ENCODE peak calls at places on chromosomes 7 and 10, in eight cellular contexts. G, L, N, R, Z, C, J and U are unnamed samples.

GRCh38 chr10:1626835-1627234 is 110.5 kb downstream of the ADARB2 start:
- DNase-seq in G (no peak), L (no peak), N (peak; percentile 54), R (no peak), Z (no peak), C (no peak), J (no peak), U (no peak)

GRCh38 chr10:113704637-113705343 is 25.1 kb downstream of the CASP7 start:
- DNase-seq in G (peak; percentile 70), L (no peak), N (no peak), R (no peak), Z (no peak), C (peak; percentile 43), J (no peak), U (peak; percentile 80)

GRCh38 chr10:78342787-78343186 is 309.1 kb downstream of the RPS24 start:
- DNase-seq in G (no peak), L (no peak), N (peak; percentile 9), R (no peak), Z (no peak), C (no peak), J (no peak), U (no peak)

GRCh38 chr7:77368974-77369373 is 47.2 kb downstream of the GSAP start:
- DNase-seq in G (no peak), L (no peak), N (no peak), R (no peak), Z (no peak), C (no peak), J (no peak), U (no peak)

GRCh38 chr10:88974446-88975376 is 15.9 kb upstream of the FAS start:
- DNase-seq in G (peak; percentile 57), L (no peak), N (no peak), R (no peak), Z (no peak), C (no peak), J (no peak), U (no peak)

GRCh38 chr7:140542226-140542625 is 62.9 kb upstream of the MKRN1 start:
- DNase-seq in G (peak; percentile 65), L (peak; percentile 52), N (no peak), R (peak; percentile 64), Z (no peak), C (peak; percentile 65), J (no peak), U (no peak)

GRCh38 chr10:98481418-98481945 is 34.7 kb upstream of the HPS1 start:
- DNase-seq in G (peak; percentile 35), L (no peak), N (no peak), R (no peak), Z (no peak), C (no peak), J (no peak), U (no peak)

GRCh38 chr10:6202684-6203330 is at the start of gene PFKFB3:
- DNase-seq in G (peak; percentile 95), L (peak; percentile 97), N (peak; percentile 98), R (peak; percentile 98), Z (peak; percentile 87), C (peak; percentile 89), J (peak; percentile 95), U (peak; percentile 98)

GRCh38 chr7:30907527-30908267 is 4.0 kb upstream of the AQP1 start:
- DNase-seq in G (no peak), L (peak; percentile 54), N (no peak), R (peak; percentile 72), Z (no peak), C (no peak), J (no peak), U (no peak)

GRCh38 chr10:86944907-86945306 is 12.5 kb downstream of the MMRN2 start:
- DNase-seq in G (no peak), L (no peak), N (peak; percentile 38), R (no peak), Z (no peak), C (no peak), J (no peak), U (no peak)

GRCh38 chr10:24993237-24993958 is 22.6 kb downstream of the ENKUR start:
- DNase-seq in G (no peak), L (no peak), N (no peak), R (no peak), Z (no peak), C (peak; percentile 7), J (no peak), U (no peak)

GRCh38 chr10:108409316-108409715 is 1244.8 kb upstream of the SORCS1 start:
- DNase-seq in G (no peak), L (no peak), N (no peak), R (no peak), Z (no peak), C (no peak), J (no peak), U (no peak)

GRCh38 chr10:73717564-73717963 is 19.7 kb upstream of the AGAP5 start:
- DNase-seq in G (no peak), L (no peak), N (no peak), R (no peak), Z (no peak), C (no peak), J (no peak), U (peak; percentile 79)

GRCh38 chr10:61898435-61898778 is 3.1 kb upstream of the ARID5B start:
- DNase-seq in G (no peak), L (no peak), N (no peak), R (no peak), Z (no peak), C (no peak), J (no peak), U (peak; percentile 83)

GRCh38 chr7:34219153-34219552 is 313.8 kb downstream of the BMPER start:
- DNase-seq in G (no peak), L (no peak), N (no peak), R (no peak), Z (no peak), C (no peak), J (no peak), U (no peak)

GRCh38 chr10:97456034-97456685 is 10.2 kb downstream of the ZDHHC16 start:
- DNase-seq in G (no peak), L (no peak), N (no peak), R (no peak), Z (no peak), C (peak; percentile 37), J (no peak), U (no peak)

GRCh38 chr7:46934198-46934825 is 647.6 kb downstream of the TNS3 start:
- DNase-seq in G (peak; percentile 83), L (no peak), N (no peak), R (no peak), Z (no peak), C (peak; percentile 34), J (no peak), U (no peak)

GRCh38 chr7:50307368-50308012 is 3.0 kb downstream of the IKZF1 start:
- DNase-seq in G (no peak), L (no peak), N (no peak), R (no peak), Z (peak; percentile 64), C (no peak), J (no peak), U (peak; percentile 93)

GRCh38 chr10:124875596-124875995 is 66.3 kb upstream of the ZRANB1 start:
- DNase-seq in G (peak; percentile 57), L (no peak), N (peak; percentile 12), R (no peak), Z (no peak), C (peak; percentile 39), J (no peak), U (no peak)

GRCh38 chr10:102231357-102232318 is 5.5 kb downstream of the ELOVL3 start:
- DNase-seq in G (peak; percentile 36), L (peak; percentile 57), N (peak; percentile 86), R (peak; percentile 56), Z (peak; percentile 39), C (no peak), J (no peak), U (peak; percentile 77)

GRCh38 chr10:31171402-31172120 is 139.9 kb upstream of the ZNF438 start:
- DNase-seq in G (peak; percentile 40), L (peak; percentile 34), N (no peak), R (no peak), Z (no peak), C (peak; percentile 25), J (no peak), U (no peak)

GRCh38 chr10:24900888-24901685 is 51.3 kb downstream of the PRTFDC1 start:
- DNase-seq in G (no peak), L (no peak), N (no peak), R (no peak), Z (no peak), C (no peak), J (no peak), U (no peak)

GRCh38 chr7:142440219-142441073 is 182.6 kb upstream of the PRSS58 start:
- DNase-seq in G (peak; percentile 81), L (no peak), N (no peak), R (no peak), Z (no peak), C (peak; percentile 89), J (no peak), U (no peak)
- H3K4me1 ChIP-seq in G (peaks cover 10% of the 10 kb centered on the region), L (no peaks in the 10 kb centered on the region), N (peaks cover 10% of the 10 kb centered on the region), R (no peaks in the 10 kb centered on the region), Z (peaks cover 14% of the 10 kb centered on the region), C (peaks cover 9% of the 10 kb centered on the region), J (no peaks in the 10 kb centered on the region), U (no peaks in the 10 kb centered on the region)

DNA sequence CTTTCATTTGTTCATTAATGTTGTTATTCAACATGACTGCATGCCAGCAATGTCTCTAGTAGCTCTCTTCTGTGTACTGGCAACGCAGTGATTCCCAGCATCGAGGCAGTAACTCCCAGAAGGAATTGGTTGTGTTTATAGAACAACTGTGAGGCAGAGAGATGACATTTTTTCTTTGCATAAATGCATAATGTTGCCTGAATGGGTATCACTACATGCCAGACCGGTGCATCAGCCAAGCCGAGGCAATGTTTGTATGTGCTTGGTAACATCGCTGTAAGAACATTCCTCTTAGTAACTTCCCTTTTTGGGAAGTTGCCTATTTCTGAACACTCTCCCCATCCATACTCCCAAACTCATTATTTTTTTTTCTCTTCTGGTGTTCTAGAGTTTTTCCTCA is 182.9 kb downstream of the HTR7 start:
- DNase-seq in G (peak; percentile 86), L (no peak), N (no peak), R (peak; percentile 70), Z (no peak), C (peak; percentile 96), J (no peak), U (no peak)
- H3K27ac ChIP-seq in G (no peak overlapping the region), L (no peak overlapping the region), N (no peak overlapping the region), R (no peak overlapping the region), Z (no peak overlapping the region), C (peak overlapping the region; percentile 76), J (no peak overlapping the region), U (no peak overlapping the region)

GRCh38 chr10:95693668-95694534 is at the start of gene TCTN3:
- DNase-seq in G (peak; percentile 100), L (peak; percentile 93), N (peak; percentile 96), R (peak; percentile 98), Z (peak; percentile 94), C (peak; percentile 99), J (peak; percentile 98), U (peak; percentile 98)
- H3K4me1 ChIP-seq in G (peaks cover 5% of the 10 kb centered on the region), L (peaks cover 16% of the 10 kb centered on the region), N (peaks cover 19% of the 10 kb centered on the region), R (no peaks in the 10 kb centered on the region), Z (peaks cover 24% of the 10 kb centered on the region), C (no peaks in the 10 kb centered on the region), J (peaks cover 5% of the 10 kb centered on the region), U (peaks cover 16% of the 10 kb centered on the region)

DNA sequence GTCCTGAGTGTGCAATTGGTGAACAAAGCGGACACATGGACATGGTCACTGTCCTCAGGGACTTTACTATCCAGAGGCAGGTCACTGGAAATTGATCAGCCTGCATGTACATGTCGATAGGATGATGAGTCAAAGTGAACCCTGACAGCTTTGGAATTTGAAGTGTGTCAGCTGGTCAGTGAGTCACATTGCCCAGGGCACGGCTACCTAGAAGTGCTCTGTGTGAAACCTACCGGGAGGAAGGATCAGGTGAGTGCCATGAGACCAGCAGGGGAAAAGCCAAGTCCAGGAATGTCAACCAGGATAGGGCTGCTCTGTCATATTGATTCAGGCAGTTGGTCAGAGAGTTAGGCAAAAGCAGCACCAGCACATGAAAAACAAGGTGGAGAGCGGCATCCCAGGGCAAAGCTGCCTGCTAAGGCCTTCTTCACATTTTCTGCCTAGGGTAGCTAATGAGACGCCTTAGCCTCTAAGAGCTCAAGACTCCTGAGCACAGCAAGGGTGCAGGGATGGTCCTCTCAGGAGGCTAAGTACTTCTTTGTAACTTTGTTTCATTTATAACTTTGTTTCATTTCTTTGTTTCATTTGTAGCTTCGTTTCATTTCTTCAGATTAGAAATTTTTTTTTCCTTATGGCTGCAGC is 19.4 kb upstream of the PDCD4 start:
- DNase-seq in G (no peak), L (no peak), N (no peak), R (no peak), Z (no peak), C (peak; percentile 29), J (no peak), U (no peak)
- H3K27ac ChIP-seq in G (no peak overlapping the region), L (no peak overlapping the region), N (no peak overlapping the region), R (no peak overlapping the region), Z (no peak overlapping the region), C (no peak overlapping the region), J (no peak overlapping the region), U (no peak overlapping the region)